ENCODE peak calls at places on chromosomes 4 and X, in eight cellular contexts. One of them, this sample, is unnamed.

GRCh38 chrX:39399387-39399786 is 598.1 kb downstream of the MID1IP1 start:
- DNase-seq in esophagus squamous epithelium: no peak
- DNase-seq in heart left ventricle: no peak
- DNase-seq in H1: no peak
- DNase-seq in GM12878: no peak
- DNase-seq in stomach: no peak
- DNase-seq in ovary: no peak
- DNase-seq in transverse colon: no peak
- DNase-seq in this sample: no peak

GRCh38 chrX:103309860-103310591 is 764 bp downstream of the BEX2 start:
- DNase-seq in stomach: no peak
- DNase-seq in H1: no peak
- DNase-seq in esophagus squamous epithelium: no peak
- DNase-seq in GM12878: no peak
- DNase-seq in transverse colon: no peak
- DNase-seq in ovary: peak; percentile 30
- DNase-seq in heart left ventricle: no peak
- DNase-seq in this sample: no peak

GRCh38 chr4:10031663-10032590 is 10.6 kb upstream of the SLC2A9 start:
- DNase-seq in ovary: no peak
- DNase-seq in H1: no peak
- DNase-seq in stomach: no peak
- DNase-seq in heart left ventricle: peak; percentile 51
- DNase-seq in esophagus squamous epithelium: no peak
- DNase-seq in transverse colon: no peak
- DNase-seq in GM12878: no peak
- DNase-seq in this sample: no peak

GRCh38 chr4:169342906-169343560 is 72.3 kb upstream of the SH3RF1 start:
- DNase-seq in GM12878: no peak
- DNase-seq in H1: no peak
- DNase-seq in stomach: no peak
- DNase-seq in esophagus squamous epithelium: no peak
- DNase-seq in heart left ventricle: no peak
- DNase-seq in ovary: no peak
- DNase-seq in transverse colon: no peak
- DNase-seq in this sample: no peak

GRCh38 chr4:106032851-106033286 is 137.6 kb downstream of the NPNT start:
- DNase-seq in ovary: no peak
- DNase-seq in H1: no peak
- DNase-seq in stomach: no peak
- DNase-seq in transverse colon: no peak
- DNase-seq in heart left ventricle: no peak
- DNase-seq in GM12878: no peak
- DNase-seq in esophagus squamous epithelium: no peak
- DNase-seq in this sample: no peak

GRCh38 chr4:127236875-127237274 is 395.9 kb upstream of the INTU start:
- DNase-seq in GM12878: no peak
- DNase-seq in transverse colon: no peak
- DNase-seq in H1: no peak
- DNase-seq in heart left ventricle: no peak
- DNase-seq in stomach: no peak
- DNase-seq in ovary: no peak
- DNase-seq in esophagus squamous epithelium: no peak
- DNase-seq in this sample: no peak

GRCh38 chr4:77449162-77449561 is 156.5 kb upstream of the CXCL13 start:
- DNase-seq in heart left ventricle: no peak
- DNase-seq in GM12878: no peak
- DNase-seq in stomach: no peak
- DNase-seq in H1: no peak
- DNase-seq in ovary: no peak
- DNase-seq in transverse colon: no peak
- DNase-seq in esophagus squamous epithelium: no peak
- DNase-seq in this sample: no peak

GRCh38 chrX:31932769-31933168 is 860.9 kb upstream of the FTHL17 start:
- DNase-seq in heart left ventricle: no peak
- DNase-seq in GM12878: no peak
- DNase-seq in H1: no peak
- DNase-seq in transverse colon: no peak
- DNase-seq in esophagus squamous epithelium: no peak
- DNase-seq in ovary: no peak
- DNase-seq in stomach: no peak
- DNase-seq in this sample: no peak

GRCh38 chr4:99845179-99845578 is 28.6 kb downstream of the DAPP1 start:
- DNase-seq in stomach: no peak
- DNase-seq in GM12878: no peak
- DNase-seq in H1: no peak
- DNase-seq in heart left ventricle: no peak
- DNase-seq in transverse colon: no peak
- DNase-seq in esophagus squamous epithelium: no peak
- DNase-seq in ovary: no peak
- DNase-seq in this sample: no peak

GRCh38 chr4:161360982-161361381 is 802.8 kb downstream of the FSTL5 start:
- DNase-seq in H1: no peak
- DNase-seq in GM12878: no peak
- DNase-seq in stomach: no peak
- DNase-seq in esophagus squamous epithelium: no peak
- DNase-seq in ovary: no peak
- DNase-seq in transverse colon: no peak
- DNase-seq in heart left ventricle: no peak
- DNase-seq in this sample: no peak

GRCh38 chr4:67593741-67594175 is 35.2 kb downstream of the STAP1 start:
- DNase-seq in ovary: no peak
- DNase-seq in stomach: no peak
- DNase-seq in heart left ventricle: no peak
- DNase-seq in GM12878: no peak
- DNase-seq in H1: no peak
- DNase-seq in transverse colon: no peak
- DNase-seq in esophagus squamous epithelium: no peak
- DNase-seq in this sample: no peak

GRCh38 chr4:7778524-7779193 is 161.0 kb downstream of the AFAP1 start:
- DNase-seq in stomach: no peak
- DNase-seq in GM12878: no peak
- DNase-seq in ovary: peak; percentile 26
- DNase-seq in H1: no peak
- DNase-seq in esophagus squamous epithelium: no peak
- DNase-seq in transverse colon: no peak
- DNase-seq in heart left ventricle: peak; percentile 10
- DNase-seq in this sample: no peak

GRCh38 chrX:72208126-72208525 is 26.6 kb downstream of the PIN4 start:
- DNase-seq in heart left ventricle: no peak
- DNase-seq in ovary: no peak
- DNase-seq in esophagus squamous epithelium: no peak
- DNase-seq in H1: no peak
- DNase-seq in stomach: no peak
- DNase-seq in transverse colon: no peak
- DNase-seq in GM12878: no peak
- DNase-seq in this sample: no peak

GRCh38 chr4:102629686-102630085 is 128.5 kb downstream of the NFKB1 start:
- DNase-seq in GM12878: no peak
- DNase-seq in H1: no peak
- DNase-seq in esophagus squamous epithelium: no peak
- DNase-seq in ovary: no peak
- DNase-seq in stomach: no peak
- DNase-seq in transverse colon: no peak
- DNase-seq in heart left ventricle: no peak
- DNase-seq in this sample: no peak

GRCh38 chr4:18051281-18051680 is 29.7 kb upstream of the LCORL start:
- DNase-seq in esophagus squamous epithelium: no peak
- DNase-seq in heart left ventricle: no peak
- DNase-seq in H1: no peak
- DNase-seq in transverse colon: no peak
- DNase-seq in GM12878: no peak
- DNase-seq in stomach: no peak
- DNase-seq in ovary: no peak
- DNase-seq in this sample: no peak

GRCh38 chr4:73523126-73523525 is 41.6 kb downstream of the AFM start:
- DNase-seq in ovary: no peak
- DNase-seq in GM12878: no peak
- DNase-seq in H1: no peak
- DNase-seq in heart left ventricle: no peak
- DNase-seq in esophagus squamous epithelium: no peak
- DNase-seq in stomach: no peak
- DNase-seq in transverse colon: no peak
- DNase-seq in this sample: no peak

GRCh38 chr4:25320374-25321172 is 8.0 kb downstream of the ZCCHC4 start:
- DNase-seq in transverse colon: no peak
- DNase-seq in heart left ventricle: no peak
- DNase-seq in ovary: no peak
- DNase-seq in GM12878: no peak
- DNase-seq in stomach: no peak
- DNase-seq in esophagus squamous epithelium: no peak
- DNase-seq in H1: no peak
- DNase-seq in this sample: no peak

GRCh38 chr4:187207931-187208330 is 484.3 kb upstream of the FAT1 start:
- DNase-seq in GM12878: no peak
- DNase-seq in H1: no peak
- DNase-seq in heart left ventricle: no peak
- DNase-seq in esophagus squamous epithelium: no peak
- DNase-seq in stomach: no peak
- DNase-seq in ovary: no peak
- DNase-seq in transverse colon: no peak
- DNase-seq in this sample: no peak

GRCh38 chr4:37528161-37528560 is 158.0 kb downstream of the RELL1 start:
- DNase-seq in esophagus squamous epithelium: no peak
- DNase-seq in transverse colon: no peak
- DNase-seq in stomach: peak; percentile 59
- DNase-seq in GM12878: no peak
- DNase-seq in H1: no peak
- DNase-seq in ovary: no peak
- DNase-seq in heart left ventricle: no peak
- DNase-seq in this sample: no peak

GRCh38 chr4:65391814-65392213 is 278.5 kb downstream of the EPHA5 start:
- DNase-seq in ovary: no peak
- DNase-seq in heart left ventricle: no peak
- DNase-seq in transverse colon: no peak
- DNase-seq in GM12878: no peak
- DNase-seq in stomach: no peak
- DNase-seq in H1: no peak
- DNase-seq in esophagus squamous epithelium: no peak
- DNase-seq in this sample: no peak

DNA sequence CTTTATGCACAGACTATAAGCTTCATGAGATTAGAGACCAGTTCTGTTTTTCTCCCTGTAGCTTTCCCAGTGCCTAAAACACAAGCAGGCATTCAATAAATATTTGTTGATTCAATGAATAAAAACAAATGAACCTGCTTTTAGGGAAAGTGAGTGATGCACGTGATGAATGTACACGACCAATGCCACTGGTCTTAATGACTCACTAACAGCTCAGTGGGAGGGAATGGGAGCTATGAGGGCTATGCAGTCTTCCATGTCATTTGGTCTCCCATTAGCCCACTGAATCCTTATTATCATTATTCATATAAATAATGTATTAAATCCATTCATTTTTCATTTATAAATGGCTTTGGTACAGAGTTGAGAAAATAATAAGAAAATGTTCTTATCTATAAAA is 247.4 kb downstream of the FBXO8 start:
- DNase-seq in GM12878: no peak
- DNase-seq in ovary: no peak
- DNase-seq in transverse colon: no peak
- DNase-seq in esophagus squamous epithelium: no peak
- DNase-seq in stomach: no peak
- DNase-seq in heart left ventricle: no peak
- DNase-seq in H1: no peak
- DNase-seq in this sample: no peak
- TF ChIP-seq POLR2A in GM12878: no peak
- TF ChIP-seq POLR2A in ovary: no peak
- TF ChIP-seq POLR2A in transverse colon: no peak
- TF ChIP-seq POLR2A in esophagus squamous epithelium: no peak
- TF ChIP-seq POLR2A in stomach: no peak
- TF ChIP-seq POLR2A in heart left ventricle: no peak
- TF ChIP-seq POLR2A in H1: no peak
- TF ChIP-seq POLR2A in this sample: no peak

DNA sequence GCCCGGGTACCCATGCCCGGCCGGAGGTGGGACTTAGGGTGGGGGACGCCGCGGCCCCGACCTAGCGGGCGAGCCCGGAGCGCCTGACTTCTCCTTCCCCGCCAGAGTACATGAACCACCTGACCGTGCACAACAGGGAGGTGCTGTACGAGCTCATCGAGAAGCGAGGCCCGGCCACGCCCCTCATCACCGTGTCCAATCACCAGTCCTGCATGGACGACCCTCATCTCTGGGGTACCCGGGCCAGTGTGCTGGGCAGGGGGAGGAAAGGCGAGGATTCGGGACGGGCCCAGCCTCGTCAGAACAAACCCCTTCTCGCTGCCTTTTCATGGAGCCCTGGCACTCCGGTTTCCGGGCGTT is 622 bp downstream of the TAFAZZIN start:
- DNase-seq in ovary: peak; percentile 73
- DNase-seq in stomach: peak; percentile 67
- DNase-seq in esophagus squamous epithelium: no peak
- DNase-seq in heart left ventricle: peak; percentile 71
- DNase-seq in GM12878: no peak
- DNase-seq in H1: no peak
- DNase-seq in transverse colon: peak; percentile 76
- DNase-seq in this sample: peak; percentile 66
- TF ChIP-seq POLR2A in ovary: peak; percentile 21
- TF ChIP-seq POLR2A in stomach: no peak
- TF ChIP-seq POLR2A in esophagus squamous epithelium: peak; percentile 45
- TF ChIP-seq POLR2A in heart left ventricle: no peak
- TF ChIP-seq POLR2A in GM12878: peak; percentile 55
- TF ChIP-seq POLR2A in H1: no peak
- TF ChIP-seq POLR2A in transverse colon: peak; percentile 71
- TF ChIP-seq POLR2A in this sample: no peak

GRCh38 chr4:113762061-113762850 is 718 bp upstream of the CAMK2D start:
- DNase-seq in heart left ventricle: peak; percentile 100
- DNase-seq in esophagus squamous epithelium: peak; percentile 98
- DNase-seq in ovary: peak; percentile 100
- DNase-seq in GM12878: peak; percentile 99
- DNase-seq in H1: peak; percentile 97
- DNase-seq in transverse colon: peak; percentile 99
- DNase-seq in stomach: peak; percentile 99
- DNase-seq in this sample: peak; percentile 98
- TF ChIP-seq POLR2A in heart left ventricle: peak; percentile 82
- TF ChIP-seq POLR2A in esophagus squamous epithelium: peak; percentile 99
- TF ChIP-seq POLR2A in ovary: peak; percentile 98
- TF ChIP-seq POLR2A in GM12878: peak; percentile 80
- TF ChIP-seq POLR2A in H1: peak; percentile 66
- TF ChIP-seq POLR2A in transverse colon: peak; percentile 99
- TF ChIP-seq POLR2A in stomach: no peak
- TF ChIP-seq POLR2A in this sample: peak; percentile 57

DNA sequence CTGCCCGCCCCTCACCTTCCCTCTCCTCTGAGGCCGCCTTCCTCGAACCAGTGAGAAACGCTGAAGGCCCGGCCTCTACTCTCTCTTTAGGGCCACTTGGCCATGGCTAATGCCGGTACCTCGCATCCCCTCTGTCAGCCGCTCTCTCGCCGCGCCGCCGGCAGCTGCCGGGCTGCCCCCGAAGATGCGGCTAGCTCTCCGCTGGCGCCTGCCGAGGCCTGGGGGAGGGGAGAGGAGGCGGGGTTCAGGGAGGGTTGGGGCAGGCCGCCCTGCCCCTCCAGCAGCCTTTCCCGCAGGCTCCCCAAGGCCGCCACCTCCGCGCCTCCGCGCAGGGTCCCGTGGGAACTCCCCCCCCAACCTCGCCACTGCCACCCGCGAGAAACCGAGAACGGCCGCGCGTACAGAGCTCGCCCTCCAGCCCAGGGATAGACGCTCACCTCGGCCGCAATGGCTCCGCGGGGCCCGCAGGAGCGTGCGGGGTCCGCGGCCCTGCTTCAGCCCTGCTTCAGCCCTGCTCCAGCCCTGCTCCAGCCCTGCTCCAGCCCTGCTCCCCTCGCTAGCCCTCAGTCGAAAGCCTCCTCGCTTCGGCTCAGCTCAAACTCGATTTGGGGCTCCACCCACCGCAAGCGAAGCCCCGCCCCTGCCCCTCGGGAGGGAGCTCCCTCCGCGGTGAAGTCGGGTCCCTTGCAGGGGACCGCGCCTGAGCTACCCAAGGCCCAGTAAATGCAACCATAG is at the start of gene HUWE1:
- DNase-seq in esophagus squamous epithelium: peak; percentile 7
- DNase-seq in transverse colon: peak; percentile 84
- DNase-seq in H1: peak; percentile 57
- DNase-seq in heart left ventricle: peak; percentile 81
- DNase-seq in ovary: peak; percentile 85
- DNase-seq in stomach: peak; percentile 80
- DNase-seq in GM12878: no peak
- DNase-seq in this sample: peak; percentile 84
- TF ChIP-seq POLR2A in esophagus squamous epithelium: no peak
- TF ChIP-seq POLR2A in transverse colon: peak; percentile 44
- TF ChIP-seq POLR2A in H1: peak; percentile 71
- TF ChIP-seq POLR2A in heart left ventricle: no peak
- TF ChIP-seq POLR2A in ovary: peak; percentile 18
- TF ChIP-seq POLR2A in stomach: no peak
- TF ChIP-seq POLR2A in GM12878: peak; percentile 89
- TF ChIP-seq POLR2A in this sample: peak; percentile 47